ENCODE peak calls at places on chromosome 17, in six cellular contexts. C, B, A, I, O and X are unnamed samples.
A peak's percentile ranks its signal among the peaks of the same experiment; 100 is the strongest.

GRCh38 chr17:80826955-80827645 is 164.5 kb upstream of the CHMP6 start:
- DNase-seq in C (no peak), B (peak; percentile 98), A (peak; percentile 45), I (peak; percentile 100), O (no peak), X (peak; percentile 77)

GRCh38 chr17:62653002-62653830 is 25.7 kb downstream of the MRC2 start:
- DNase-seq in C (peak; percentile 77), B (peak; percentile 55), A (peak; percentile 74), I (peak; percentile 94), O (peak; percentile 50), X (peak; percentile 80)

GRCh38 chr17:62816282-62816839 is 8.2 kb upstream of the MARCHF10 start:
- DNase-seq in C (no peak), B (peak; percentile 66), A (no peak), I (no peak), O (no peak), X (no peak)

GRCh38 chr17:59161477-59161876 is 5.9 kb downstream of the PRR11 start:
- DNase-seq in C (no peak), B (no peak), A (no peak), I (no peak), O (no peak), X (no peak)

GRCh38 chr17:17724991-17725852 is 44.0 kb downstream of the RAI1 start:
- DNase-seq in C (no peak), B (no peak), A (no peak), I (peak; percentile 85), O (no peak), X (no peak)

GRCh38 chr17:74532115-74532514 is 840 bp upstream of the CD300LB start:
- DNase-seq in C (peak; percentile 41), B (no peak), A (no peak), I (no peak), O (no peak), X (no peak)

GRCh38 chr17:63946440-63947363 is 14.6 kb upstream of the CD79B start:
- DNase-seq in C (no peak), B (peak; percentile 28), A (no peak), I (peak; percentile 98), O (peak; percentile 46), X (no peak)

GRCh38 chr17:41728056-41728455 is 6.4 kb downstream of the HAP1 start:
- DNase-seq in C (no peak), B (no peak), A (no peak), I (no peak), O (no peak), X (no peak)

GRCh38 chr17:15351925-15352324 is 10.5 kb upstream of the TEKT3 start:
- DNase-seq in C (no peak), B (peak; percentile 92), A (peak; percentile 45), I (peak; percentile 92), O (no peak), X (no peak)

GRCh38 chr17:13557077-13557476 is 44.7 kb downstream of the HS3ST3A1 start:
- DNase-seq in C (no peak), B (peak; percentile 59), A (no peak), I (no peak), O (no peak), X (no peak)

GRCh38 chr17:62941358-62941991 is 24.6 kb upstream of the TANC2 start:
- DNase-seq in C (no peak), B (no peak), A (no peak), I (no peak), O (no peak), X (no peak)

GRCh38 chr17:32206816-32207215 is 58.8 kb upstream of the RHBDL3 start:
- DNase-seq in C (no peak), B (peak; percentile 73), A (no peak), I (no peak), O (no peak), X (no peak)

GRCh38 chr17:11545002-11545401 is 53.3 kb upstream of the DNAH9 start:
- DNase-seq in C (no peak), B (no peak), A (no peak), I (no peak), O (no peak), X (no peak)

GRCh38 chr17:50184057-50184456 is 17.4 kb downstream of the COL1A1 start:
- DNase-seq in C (no peak), B (no peak), A (no peak), I (no peak), O (no peak), X (peak; percentile 32)

GRCh38 chr17:81558941-81559806 is 7.0 kb upstream of the FAAP100 start:
- DNase-seq in C (peak; percentile 52), B (no peak), A (no peak), I (peak; percentile 88), O (no peak), X (peak; percentile 65)

GRCh38 chr17:62807812-62808575 is at the start of gene MARCHF10:
- DNase-seq in C (no peak), B (no peak), A (peak; percentile 25), I (peak; percentile 78), O (no peak), X (no peak)

GRCh38 chr17:27650836-27651235 is 19.8 kb downstream of the LGALS9 start:
- DNase-seq in C (no peak), B (no peak), A (no peak), I (peak; percentile 45), O (no peak), X (peak; percentile 26)

GRCh38 chr17:17252149-17252810 is 15.3 kb upstream of the FLCN start:
- DNase-seq in C (no peak), B (no peak), A (no peak), I (no peak), O (no peak), X (no peak)

GRCh38 chr17:64081802-64082799 is 47.8 kb downstream of the ERN1 start:
- DNase-seq in C (no peak), B (peak; percentile 86), A (no peak), I (peak; percentile 31), O (peak; percentile 31), X (no peak)

GRCh38 chr17:51152766-51153209 is 571 bp upstream of the NME1 start:
- DNase-seq in C (no peak), B (peak; percentile 45), A (no peak), I (peak; percentile 62), O (no peak), X (no peak)

GRCh38 chr17:39744075-39744835 is 6.5 kb downstream of the GRB7 start:
- DNase-seq in C (no peak), B (no peak), A (no peak), I (peak; percentile 49), O (no peak), X (peak; percentile 25)

GRCh38 chr17:33444731-33445130 is 151.6 kb upstream of the ASIC2 start:
- DNase-seq in C (no peak), B (no peak), A (no peak), I (no peak), O (no peak), X (no peak)

GRCh38 chr17:49969134-49969759 is at the start of gene DLX4:
- DNase-seq in C (no peak), B (no peak), A (no peak), I (peak; percentile 96), O (no peak), X (no peak)

GRCh38 chr17:14918540-14918939 is 346.6 kb downstream of the PMP22 start:
- DNase-seq in C (no peak), B (peak; percentile 45), A (no peak), I (no peak), O (no peak), X (no peak)

GRCh38 chr17:75950421-75950820 is 9.6 kb upstream of the FBF1 start:
- DNase-seq in C (no peak), B (no peak), A (no peak), I (no peak), O (no peak), X (no peak)

GRCh38 chr17:21039839-21040575 is 2.8 kb downstream of the USP22 start:
- DNase-seq in C (no peak), B (peak; percentile 48), A (no peak), I (no peak), O (peak; percentile 9), X (no peak)

GRCh38 chr17:28346746-28347246 is 10.5 kb downstream of the POLDIP2 start:
- DNase-seq in C (no peak), B (peak; percentile 80), A (no peak), I (no peak), O (no peak), X (no peak)

DNA sequence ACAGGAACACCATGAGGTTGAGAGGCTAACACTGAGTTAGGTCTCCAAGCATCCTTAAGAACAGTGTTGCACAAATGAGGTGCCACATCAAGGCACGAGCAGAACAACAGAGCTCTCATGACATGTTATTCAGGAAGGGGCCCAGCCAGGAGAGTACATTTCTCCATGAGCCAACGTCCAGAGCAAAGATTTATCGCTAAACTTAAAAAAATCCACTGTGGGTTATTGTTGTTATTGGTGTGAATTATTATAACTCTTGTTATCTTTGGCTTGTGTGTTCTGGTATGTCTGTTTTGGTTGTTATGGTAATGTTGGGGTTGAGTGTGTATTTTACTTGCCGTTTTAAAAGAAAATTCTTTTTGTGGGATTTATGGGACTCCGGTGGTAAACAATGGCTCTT is 68.9 kb upstream of the MSI2 start:
- DNase-seq in C (no peak), B (no peak), A (no peak), I (no peak), O (no peak), X (no peak)
- H3K27ac ChIP-seq in C (no peak overlapping the region), B (no peak overlapping the region), A (no peak overlapping the region), I (no peak overlapping the region), O (no peak overlapping the region), X (no peak overlapping the region)

DNA sequence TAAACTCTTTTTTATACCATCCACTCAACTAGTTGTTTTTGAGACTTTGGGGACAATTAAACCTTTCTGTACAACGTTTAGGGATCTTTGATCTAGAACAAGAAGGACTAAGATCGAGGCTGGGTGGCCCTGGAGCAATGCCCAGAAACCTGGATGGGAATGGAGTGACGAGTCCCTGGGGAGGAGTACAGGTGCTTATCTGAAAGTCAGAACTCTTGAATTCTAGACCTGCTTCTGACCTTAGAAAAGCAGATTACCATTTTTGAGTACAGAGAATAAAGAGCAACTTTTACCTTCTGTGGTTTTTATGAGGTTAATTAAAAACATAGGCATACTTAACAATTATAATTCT is 17.8 kb downstream of the UBE2Z start:
- DNase-seq in C (no peak), B (no peak), A (no peak), I (no peak), O (no peak), X (no peak)
- H3K4me1 ChIP-seq in C (peaks cover 28% of the 10 kb centered on the region), B (no peaks in the 10 kb centered on the region), A (no peaks in the 10 kb centered on the region), I (peaks cover 4% of the 10 kb centered on the region), O (no peaks in the 10 kb centered on the region), X (no peaks in the 10 kb centered on the region)

GRCh38 chr17:31067699-31068184 is 27.0 kb upstream of the NF1 start:
- DNase-seq in C (no peak), B (peak; percentile 92), A (no peak), I (peak; percentile 79), O (no peak), X (no peak)
- H3K27ac ChIP-seq in C (peak overlapping the region; percentile 62), B (peak overlapping the region; percentile 68), A (no peak overlapping the region), I (peak overlapping the region; percentile 61), O (no peak overlapping the region), X (no peak overlapping the region)

GRCh38 chr17:47278561-47278960 is 24.9 kb downstream of the ITGB3 start:
- DNase-seq in C (no peak), B (no peak), A (no peak), I (no peak), O (no peak), X (no peak)

GRCh38 chr17:47276868-47277267 is 23.2 kb downstream of the ITGB3 start:
- DNase-seq in C (peak; percentile 73), B (peak; percentile 90), A (peak; percentile 71), I (no peak), O (no peak), X (peak; percentile 87)

GRCh38 chr17:47276444-47276843 is 22.8 kb downstream of the ITGB3 start:
- DNase-seq in C (no peak), B (no peak), A (no peak), I (no peak), O (no peak), X (no peak)

GRCh38 chr17:47279062-47279801 is 25.6 kb downstream of the ITGB3 start:
- DNase-seq in C (peak; percentile 66), B (peak; percentile 97), A (peak; percentile 74), I (peak; percentile 93), O (no peak), X (peak; percentile 77)

GRCh38 chr17:47277921-47278320 is 24.3 kb downstream of the ITGB3 start:
- DNase-seq in C (no peak), B (peak; percentile 52), A (no peak), I (no peak), O (no peak), X (no peak)
- H3K4me1 ChIP-seq in C (peaks cover 68% of the 10 kb centered on the region), B (peaks cover 45% of the 10 kb centered on the region), A (peaks cover 25% of the 10 kb centered on the region), I (peaks cover 61% of the 10 kb centered on the region), O (no peaks in the 10 kb centered on the region), X (peaks cover 34% of the 10 kb centered on the region)